ENCODE peak calls at places on chromosome 16, in eight cellular contexts. One of them, this sample, is unnamed.

GRCh38 chr16:87784812-87785211 is 19.0 kb upstream of the KLHDC4 start:
- DNase-seq in AG04450: no peak
- DNase-seq in IMR-90: peak; percentile 35
- DNase-seq in spleen: no peak
- DNase-seq in lung: no peak
- DNase-seq in uterus: no peak
- DNase-seq in heart left ventricle: no peak
- DNase-seq in CD8-positive, alpha-beta T cell: no peak
- DNase-seq in this sample: no peak

GRCh38 chr16:86952769-86953168 is 364.4 kb downstream of the C16orf95 start:
- DNase-seq in AG04450: no peak
- DNase-seq in IMR-90: peak; percentile 61
- DNase-seq in spleen: no peak
- DNase-seq in lung: no peak
- DNase-seq in uterus: no peak
- DNase-seq in heart left ventricle: no peak
- DNase-seq in CD8-positive, alpha-beta T cell: no peak
- DNase-seq in this sample: no peak

GRCh38 chr16:4847774-4848587 is 700 bp downstream of the UBN1 start:
- DNase-seq in AG04450: no peak
- DNase-seq in IMR-90: peak; percentile 64
- DNase-seq in spleen: peak; percentile 91
- DNase-seq in lung: peak; percentile 61
- DNase-seq in uterus: peak; percentile 32
- DNase-seq in heart left ventricle: peak; percentile 71
- DNase-seq in CD8-positive, alpha-beta T cell: peak; percentile 42
- DNase-seq in this sample: peak; percentile 75

GRCh38 chr16:87603684-87604571 is 1.6 kb downstream of the JPH3 start:
- DNase-seq in AG04450: no peak
- DNase-seq in IMR-90: no peak
- DNase-seq in spleen: no peak
- DNase-seq in lung: no peak
- DNase-seq in uterus: no peak
- DNase-seq in heart left ventricle: no peak
- DNase-seq in CD8-positive, alpha-beta T cell: no peak
- DNase-seq in this sample: no peak

GRCh38 chr16:84520778-84521770 is 16.6 kb upstream of the MEAK7 start:
- DNase-seq in AG04450: no peak
- DNase-seq in IMR-90: no peak
- DNase-seq in spleen: no peak
- DNase-seq in lung: peak; percentile 77
- DNase-seq in uterus: no peak
- DNase-seq in heart left ventricle: no peak
- DNase-seq in CD8-positive, alpha-beta T cell: no peak
- DNase-seq in this sample: no peak

GRCh38 chr16:66714659-66715307 is 18.2 kb upstream of the CMTM4 start:
- DNase-seq in AG04450: no peak
- DNase-seq in IMR-90: no peak
- DNase-seq in spleen: no peak
- DNase-seq in lung: no peak
- DNase-seq in uterus: no peak
- DNase-seq in heart left ventricle: no peak
- DNase-seq in CD8-positive, alpha-beta T cell: no peak
- DNase-seq in this sample: no peak

GRCh38 chr16:15041260-15042011 is 14.4 kb downstream of the NTAN1 start:
- DNase-seq in AG04450: no peak
- DNase-seq in IMR-90: peak; percentile 48
- DNase-seq in spleen: peak; percentile 85
- DNase-seq in lung: peak; percentile 67
- DNase-seq in uterus: peak; percentile 57
- DNase-seq in heart left ventricle: peak; percentile 87
- DNase-seq in CD8-positive, alpha-beta T cell: no peak
- DNase-seq in this sample: peak; percentile 51

GRCh38 chr16:68359398-68360191 is 48.8 kb downstream of the PRMT7 start:
- DNase-seq in AG04450: no peak
- DNase-seq in IMR-90: no peak
- DNase-seq in spleen: no peak
- DNase-seq in lung: no peak
- DNase-seq in uterus: no peak
- DNase-seq in heart left ventricle: no peak
- DNase-seq in CD8-positive, alpha-beta T cell: no peak
- DNase-seq in this sample: no peak

GRCh38 chr16:50702725-50703124 is 9.3 kb downstream of the NOD2 start:
- DNase-seq in AG04450: no peak
- DNase-seq in IMR-90: no peak
- DNase-seq in spleen: no peak
- DNase-seq in lung: no peak
- DNase-seq in uterus: no peak
- DNase-seq in heart left ventricle: no peak
- DNase-seq in CD8-positive, alpha-beta T cell: no peak
- DNase-seq in this sample: no peak

GRCh38 chr16:22843122-22843521 is 29.2 kb downstream of the HS3ST2 start:
- DNase-seq in AG04450: no peak
- DNase-seq in IMR-90: no peak
- DNase-seq in spleen: no peak
- DNase-seq in lung: no peak
- DNase-seq in uterus: no peak
- DNase-seq in heart left ventricle: no peak
- DNase-seq in CD8-positive, alpha-beta T cell: no peak
- DNase-seq in this sample: no peak

GRCh38 chr16:11575223-11575589 is 11.5 kb downstream of the LITAF start:
- DNase-seq in AG04450: no peak
- DNase-seq in IMR-90: no peak
- DNase-seq in spleen: peak; percentile 52
- DNase-seq in lung: no peak
- DNase-seq in uterus: no peak
- DNase-seq in heart left ventricle: no peak
- DNase-seq in CD8-positive, alpha-beta T cell: no peak
- DNase-seq in this sample: no peak

GRCh38 chr16:67881557-67882220 is 3.0 kb upstream of the NRN1L start:
- DNase-seq in AG04450: no peak
- DNase-seq in IMR-90: no peak
- DNase-seq in spleen: peak; percentile 69
- DNase-seq in lung: no peak
- DNase-seq in uterus: no peak
- DNase-seq in heart left ventricle: no peak
- DNase-seq in CD8-positive, alpha-beta T cell: no peak
- DNase-seq in this sample: no peak

GRCh38 chr16:51615141-51615540 is 464.1 kb upstream of the SALL1 start:
- DNase-seq in AG04450: no peak
- DNase-seq in IMR-90: no peak
- DNase-seq in spleen: no peak
- DNase-seq in lung: no peak
- DNase-seq in uterus: no peak
- DNase-seq in heart left ventricle: no peak
- DNase-seq in CD8-positive, alpha-beta T cell: no peak
- DNase-seq in this sample: no peak

GRCh38 chr16:28283173-28283572 is 9.2 kb upstream of the SBK1 start:
- DNase-seq in AG04450: no peak
- DNase-seq in IMR-90: no peak
- DNase-seq in spleen: no peak
- DNase-seq in lung: no peak
- DNase-seq in uterus: no peak
- DNase-seq in heart left ventricle: no peak
- DNase-seq in CD8-positive, alpha-beta T cell: no peak
- DNase-seq in this sample: no peak

GRCh38 chr16:2912330-2913199 is 834 bp downstream of the FLYWCH1 start:
- DNase-seq in AG04450: peak; percentile 34
- DNase-seq in IMR-90: peak; percentile 73
- DNase-seq in spleen: peak; percentile 87
- DNase-seq in lung: no peak
- DNase-seq in uterus: no peak
- DNase-seq in heart left ventricle: no peak
- DNase-seq in CD8-positive, alpha-beta T cell: no peak
- DNase-seq in this sample: no peak

GRCh38 chr16:27920391-27920891 is 143.1 kb downstream of the GSG1L start:
- DNase-seq in AG04450: no peak
- DNase-seq in IMR-90: no peak
- DNase-seq in spleen: peak; percentile 50
- DNase-seq in lung: no peak
- DNase-seq in uterus: no peak
- DNase-seq in heart left ventricle: no peak
- DNase-seq in CD8-positive, alpha-beta T cell: no peak
- DNase-seq in this sample: no peak

GRCh38 chr16:66886914-66887313 is 6.6 kb downstream of the PDP2 start:
- DNase-seq in AG04450: no peak
- DNase-seq in IMR-90: no peak
- DNase-seq in spleen: no peak
- DNase-seq in lung: no peak
- DNase-seq in uterus: no peak
- DNase-seq in heart left ventricle: no peak
- DNase-seq in CD8-positive, alpha-beta T cell: no peak
- DNase-seq in this sample: no peak

GRCh38 chr16:89547860-89548259 is 12.6 kb upstream of the RPL13 start:
- DNase-seq in AG04450: no peak
- DNase-seq in IMR-90: no peak
- DNase-seq in spleen: no peak
- DNase-seq in lung: no peak
- DNase-seq in uterus: no peak
- DNase-seq in heart left ventricle: no peak
- DNase-seq in CD8-positive, alpha-beta T cell: no peak
- DNase-seq in this sample: no peak

GRCh38 chr16:25210758-25211157 is 6.0 kb upstream of the AQP8 start:
- DNase-seq in AG04450: peak; percentile 39
- DNase-seq in IMR-90: peak; percentile 83
- DNase-seq in spleen: no peak
- DNase-seq in lung: no peak
- DNase-seq in uterus: no peak
- DNase-seq in heart left ventricle: no peak
- DNase-seq in CD8-positive, alpha-beta T cell: no peak
- DNase-seq in this sample: no peak

GRCh38 chr16:75987323-75987722 is 261.0 kb upstream of the CPHXL start:
- DNase-seq in AG04450: no peak
- DNase-seq in IMR-90: no peak
- DNase-seq in spleen: no peak
- DNase-seq in lung: no peak
- DNase-seq in uterus: no peak
- DNase-seq in heart left ventricle: no peak
- DNase-seq in CD8-positive, alpha-beta T cell: no peak
- DNase-seq in this sample: no peak
- H3K27ac ChIP-seq in AG04450: no peak overlapping the region
- H3K27ac ChIP-seq in IMR-90: no peak overlapping the region
- H3K27ac ChIP-seq in spleen: no peak overlapping the region
- H3K27ac ChIP-seq in lung: no peak overlapping the region
- H3K27ac ChIP-seq in uterus: no peak overlapping the region
- H3K27ac ChIP-seq in heart left ventricle: no peak overlapping the region
- H3K27ac ChIP-seq in CD8-positive, alpha-beta T cell: no peak overlapping the region
- H3K27ac ChIP-seq in this sample: no peak overlapping the region

GRCh38 chr16:78235876-78236275 is 136.4 kb downstream of the WWOX start:
- DNase-seq in AG04450: no peak
- DNase-seq in IMR-90: no peak
- DNase-seq in spleen: no peak
- DNase-seq in lung: no peak
- DNase-seq in uterus: no peak
- DNase-seq in heart left ventricle: no peak
- DNase-seq in CD8-positive, alpha-beta T cell: no peak
- DNase-seq in this sample: no peak

GRCh38 chr16:78235168-78235800 is 135.8 kb downstream of the WWOX start:
- DNase-seq in AG04450: peak; percentile 27
- DNase-seq in IMR-90: peak; percentile 57
- DNase-seq in spleen: peak; percentile 85
- DNase-seq in lung: peak; percentile 75
- DNase-seq in uterus: peak; percentile 28
- DNase-seq in heart left ventricle: peak; percentile 76
- DNase-seq in CD8-positive, alpha-beta T cell: peak; percentile 48
- DNase-seq in this sample: peak; percentile 79

GRCh38 chr16:78240459-78241222 is 141.2 kb downstream of the WWOX start:
- DNase-seq in AG04450: no peak
- DNase-seq in IMR-90: no peak
- DNase-seq in spleen: no peak
- DNase-seq in lung: peak; percentile 59
- DNase-seq in uterus: no peak
- DNase-seq in heart left ventricle: no peak
- DNase-seq in CD8-positive, alpha-beta T cell: no peak
- DNase-seq in this sample: no peak

GRCh38 chr16:78237346-78237745 is 137.9 kb downstream of the WWOX start:
- DNase-seq in AG04450: no peak
- DNase-seq in IMR-90: no peak
- DNase-seq in spleen: no peak
- DNase-seq in lung: no peak
- DNase-seq in uterus: no peak
- DNase-seq in heart left ventricle: no peak
- DNase-seq in CD8-positive, alpha-beta T cell: no peak
- DNase-seq in this sample: no peak

GRCh38 chr16:78237856-78238255 is 138.4 kb downstream of the WWOX start:
- DNase-seq in AG04450: no peak
- DNase-seq in IMR-90: no peak
- DNase-seq in spleen: no peak
- DNase-seq in lung: no peak
- DNase-seq in uterus: no peak
- DNase-seq in heart left ventricle: no peak
- DNase-seq in CD8-positive, alpha-beta T cell: no peak
- DNase-seq in this sample: no peak
- TF ChIP-seq CTCF in AG04450: no peak
- TF ChIP-seq CTCF in IMR-90: no peak
- TF ChIP-seq CTCF in spleen: no peak
- TF ChIP-seq CTCF in lung: no peak
- TF ChIP-seq CTCF in uterus: no peak
- TF ChIP-seq CTCF in heart left ventricle: no peak
- TF ChIP-seq CTCF in CD8-positive, alpha-beta T cell: no peak
- TF ChIP-seq CTCF in this sample: no peak

GRCh38 chr16:64343061-64343819 is 778.6 kb downstream of the CDH11 start:
- DNase-seq in AG04450: no peak
- DNase-seq in IMR-90: no peak
- DNase-seq in spleen: no peak
- DNase-seq in lung: no peak
- DNase-seq in uterus: no peak
- DNase-seq in heart left ventricle: no peak
- DNase-seq in CD8-positive, alpha-beta T cell: no peak
- DNase-seq in this sample: no peak
- H3K4me3 ChIP-seq in AG04450: no peak overlapping the region
- H3K4me3 ChIP-seq in IMR-90: no peak overlapping the region
- H3K4me3 ChIP-seq in spleen: no peak overlapping the region
- H3K4me3 ChIP-seq in lung: no peak overlapping the region
- H3K4me3 ChIP-seq in uterus: no peak overlapping the region
- H3K4me3 ChIP-seq in heart left ventricle: no peak overlapping the region
- H3K4me3 ChIP-seq in CD8-positive, alpha-beta T cell: no peak overlapping the region
- H3K4me3 ChIP-seq in this sample: no peak overlapping the region

DNA sequence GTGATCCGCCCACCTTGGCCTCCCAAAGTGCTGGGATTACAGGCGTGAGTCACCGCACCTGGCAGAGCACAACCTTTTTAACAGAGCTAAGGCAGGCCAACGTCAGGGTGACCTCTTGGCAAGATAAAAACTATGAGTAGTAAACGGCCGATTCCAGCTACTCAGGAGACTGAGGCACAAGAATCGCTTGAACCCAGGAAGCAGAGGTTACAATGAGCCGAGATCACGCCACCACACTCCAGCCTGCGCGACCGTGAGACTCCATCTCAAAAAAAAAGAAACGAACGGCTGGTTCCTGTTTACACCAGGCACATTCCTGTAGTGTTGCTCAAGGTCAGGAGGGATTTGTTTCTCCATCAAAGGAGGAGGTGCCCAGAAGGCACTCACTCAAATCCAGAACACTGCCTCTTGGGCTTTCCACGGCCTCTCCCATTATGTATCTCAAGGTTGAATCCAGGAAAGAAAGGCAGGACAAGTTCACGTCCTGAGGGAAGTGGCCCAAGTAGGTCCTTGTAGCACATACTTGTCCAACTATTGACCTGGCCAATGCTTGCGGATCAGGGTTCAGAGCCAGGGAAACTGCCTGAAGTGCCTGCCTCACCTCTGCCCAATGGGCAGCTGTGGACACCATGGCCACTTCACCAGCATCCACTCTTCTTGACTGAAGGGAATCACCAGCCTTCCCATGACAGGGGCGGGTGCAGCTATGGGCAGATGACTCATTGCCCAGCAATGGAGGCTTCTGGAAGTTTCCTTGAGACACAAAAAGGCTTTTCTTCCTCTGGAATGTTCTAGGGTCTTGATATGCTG is 13.5 kb downstream of the KNOP1 start:
- DNase-seq in AG04450: peak; percentile 52
- DNase-seq in IMR-90: peak; percentile 77
- DNase-seq in spleen: peak; percentile 9
- DNase-seq in lung: peak; percentile 51
- DNase-seq in uterus: no peak
- DNase-seq in heart left ventricle: no peak
- DNase-seq in CD8-positive, alpha-beta T cell: no peak
- DNase-seq in this sample: no peak
- H3K27ac ChIP-seq in AG04450: peak overlapping the region; percentile 89
- H3K27ac ChIP-seq in IMR-90: peak overlapping the region; percentile 70
- H3K27ac ChIP-seq in spleen: peak overlapping the region; percentile 22
- H3K27ac ChIP-seq in lung: peak overlapping the region; percentile 4
- H3K27ac ChIP-seq in uterus: peak overlapping the region; percentile 53
- H3K27ac ChIP-seq in heart left ventricle: no peak overlapping the region
- H3K27ac ChIP-seq in CD8-positive, alpha-beta T cell: no peak overlapping the region
- H3K27ac ChIP-seq in this sample: peak overlapping the region; percentile 56

This sample was measured in ascending aorta.